ENCODE peak calls at places on chromosomes 12 and 14, in ten cellular contexts. Y, L, R, J, M, N, I, G, F and K are unnamed samples.

GRCh38 chr14:53946404-53947400 is 9.9 kb downstream of the BMP4 start:
- DNase-seq in N (no peak), F (no peak), J (no peak), L (peak), I (peak), Y (no peak), R (no peak), G (no peak), M (no peak), K (no peak)

GRCh38 chr14:72786377-72787350 is 107.2 kb downstream of the DPF3 start:
- DNase-seq in G (no peak), F (no peak), N (no peak), I (no peak), L (no peak), J (no peak), R (no peak), M (no peak), Y (no peak), K (no peak)

GRCh38 chr12:52873513-52873831 is 24.7 kb upstream of the KRT78 start:
- DNase-seq in I (no peak), G (no peak), R (no peak), M (no peak), N (no peak), L (no peak), F (no peak), Y (no peak), J (no peak), K (no peak)

GRCh38 chr14:68246074-68246980 is 426.7 kb downstream of the RAD51B start:
- DNase-seq in M (no peak), Y (no peak), J (no peak), F (no peak), L (no peak), I (no peak), R (no peak), G (no peak), N (no peak), K (no peak)

GRCh38 chr12:121804417-121805111 is 755 bp downstream of the SETD1B start:
- DNase-seq in J (no peak), L (peak), R (no peak), I (no peak), F (no peak), M (peak), N (peak), Y (no peak), G (no peak), K (peak)

GRCh38 chr12:124370384-124370783 is 75.5 kb downstream of the RFLNA start:
- DNase-seq in M (no peak), G (no peak), I (no peak), R (no peak), Y (no peak), F (no peak), J (no peak), N (no peak), L (peak), K (no peak)

GRCh38 chr14:23145794-23146422 is 26.9 kb upstream of the CEBPE start:
- DNase-seq in I (no peak), R (no peak), Y (no peak), M (no peak), F (no peak), J (no peak), L (no peak), G (no peak), N (no peak), K (no peak)

GRCh38 chr12:6824085-6824800 is 2.6 kb downstream of the GPR162 start:
- DNase-seq in M (no peak), G (no peak), I (no peak), L (no peak), R (no peak), F (no peak), N (no peak), Y (no peak), J (no peak), K (no peak)

GRCh38 chr12:23949212-23950010 is at the start of gene SOX5:
- DNase-seq in J (no peak), L (peak), M (no peak), F (no peak), N (no peak), G (peak), Y (no peak), R (no peak), I (no peak), K (no peak)

GRCh38 chr14:54209501-54210231 is 187.1 kb upstream of the CDKN3 start:
- DNase-seq in M (no peak), G (peak), R (no peak), I (no peak), F (no peak), J (peak), L (no peak), N (no peak), Y (no peak), K (no peak)

GRCh38 chr12:38934696-38935095 is 29.3 kb upstream of the CPNE8 start:
- DNase-seq in R (no peak), I (no peak), J (no peak), M (no peak), Y (no peak), N (no peak), L (no peak), G (no peak), F (no peak), K (no peak)

GRCh38 chr12:6062427-6063378 is 61.8 kb downstream of the VWF start:
- DNase-seq in N (peak), I (peak), Y (no peak), M (no peak), R (peak), J (no peak), L (peak), G (no peak), F (peak), K (peak)

GRCh38 chr14:93648440-93649168 is 139.7 kb downstream of the PRIMA1 start:
- DNase-seq in N (no peak), L (peak), M (peak), F (no peak), R (peak), Y (no peak), J (no peak), G (no peak), I (no peak), K (no peak)

GRCh38 chr12:18313316-18313715 is 52.0 kb downstream of the PIK3C2G start:
- DNase-seq in Y (no peak), N (no peak), I (no peak), J (no peak), L (no peak), G (no peak), F (no peak), M (no peak), R (no peak), K (no peak)

GRCh38 chr14:31926123-31926522 is 151.0 kb upstream of the ARHGAP5 start:
- DNase-seq in G (no peak), J (peak), I (no peak), N (no peak), Y (no peak), M (no peak), R (no peak), L (peak), F (no peak), K (no peak)

GRCh38 chr12:51636581-51636980 is 45.5 kb downstream of the SCN8A start:
- DNase-seq in R (no peak), G (peak), F (no peak), I (no peak), Y (no peak), M (no peak), J (peak), N (no peak), L (no peak), K (no peak)

GRCh38 chr12:58066296-58066695 is 124.9 kb downstream of the ATP23 start:
- DNase-seq in Y (no peak), G (no peak), N (no peak), R (no peak), M (no peak), I (no peak), L (no peak), J (no peak), F (no peak), K (no peak)

GRCh38 chr12:107731376-107731775 is 29.6 kb downstream of the PRDM4 start:
- DNase-seq in M (no peak), I (no peak), J (no peak), F (no peak), Y (no peak), G (no peak), R (no peak), N (no peak), L (no peak), K (no peak)

GRCh38 chr12:117087808-117088207 is 11.4 kb downstream of the TESC start:
- DNase-seq in M (no peak), G (no peak), J (no peak), L (no peak), F (no peak), I (no peak), Y (no peak), N (no peak), R (no peak), K (no peak)

GRCh38 chr12:74349925-74350324 is 187.7 kb upstream of the ATXN7L3B start:
- DNase-seq in M (no peak), L (no peak), J (no peak), Y (no peak), N (no peak), G (peak), R (no peak), I (no peak), F (no peak), K (no peak)

GRCh38 chr12:111846016-111846415 is 4.0 kb downstream of the MAPKAPK5 start:
- DNase-seq in Y (no peak), J (no peak), R (no peak), G (no peak), L (no peak), I (no peak), M (no peak), N (no peak), F (no peak), K (no peak)

GRCh38 chr12:15787801-15788200 is 1.4 kb downstream of the EPS8 start:
- DNase-seq in N (no peak), Y (no peak), M (no peak), F (no peak), R (no peak), G (no peak), I (no peak), L (no peak), J (no peak), K (no peak)

GRCh38 chr14:79363291-79363690 is 848.0 kb downstream of the DIO2 start:
- DNase-seq in I (no peak), G (no peak), J (no peak), R (no peak), N (no peak), M (no peak), L (no peak), Y (no peak), F (no peak), K (no peak)

GRCh38 chr12:15602051-15602672 is 187.0 kb downstream of the EPS8 start:
- DNase-seq in F (no peak), R (no peak), G (no peak), Y (no peak), N (no peak), I (no peak), M (no peak), J (peak), L (no peak), K (no peak)

GRCh38 chr14:99378782-99379214 is 101.9 kb downstream of the SETD3 start:
- DNase-seq in F (no peak), L (no peak), J (no peak), G (no peak), Y (no peak), I (no peak), N (no peak), R (no peak), M (peak), K (no peak)